ENCODE peak calls at places on chromosomes 3 and 15, in four cellular contexts. Y, H, Z and T are unnamed samples.

GRCh38 chr3:10975695-10976234 is 16.8 kb upstream of the SLC6A1 start:
- DNase-seq in Y (no peak), H (no peak), Z (no peak), T (no peak)

GRCh38 chr15:92051726-92052125 is 198.2 kb downstream of the SLCO3A1 start:
- DNase-seq in Z (no peak), Y (no peak), H (no peak), T (no peak)

GRCh38 chr15:57306944-57307411 is 69.3 kb upstream of the CGNL1 start:
- DNase-seq in Y (no peak), H (no peak), Z (no peak), T (no peak)

GRCh38 chr3:72836409-72836808 is 11.8 kb downstream of the SHQ1 start:
- DNase-seq in H (no peak), Y (no peak), Z (no peak), T (no peak)

GRCh38 chr3:117630885-117631284 is 921.3 kb downstream of the TUSC7 start:
- DNase-seq in Z (no peak), Y (no peak), H (no peak), T (no peak)

GRCh38 chr3:127929818-127930217 is 14.8 kb downstream of the KBTBD12 start:
- DNase-seq in H (no peak), Y (no peak), Z (no peak), T (no peak)

GRCh38 chr3:197692641-197693040 is 44.1 kb downstream of the RUBCN start:
- DNase-seq in Y (no peak), H (no peak), Z (no peak), T (no peak)

GRCh38 chr15:27872355-27872754 is 226.8 kb downstream of the OCA2 start:
- DNase-seq in Z (no peak), H (no peak), Y (no peak), T (no peak)

GRCh38 chr3:99768126-99768525 is 49.5 kb upstream of the CMSS1 start:
- DNase-seq in H (no peak), Y (no peak), Z (no peak), T (no peak)

GRCh38 chr15:69602921-69603320 is 150.3 kb downstream of the RPLP1 start:
- DNase-seq in H (no peak), Z (no peak), Y (no peak), T (no peak)

GRCh38 chr15:53978248-53978906 is at the start of gene UNC13C:
- DNase-seq in Z (peak; percentile 32), H (peak; percentile 64), Y (peak; percentile 8), T (no peak)

GRCh38 chr15:69896606-69897005 is 201.1 kb downstream of the TLE3 start:
- DNase-seq in Z (no peak), H (no peak), Y (no peak), T (no peak)

GRCh38 chr15:101608182-101608581 is 44.0 kb downstream of the TM2D3 start:
- DNase-seq in Y (no peak), H (no peak), Z (no peak), T (no peak)

GRCh38 chr15:68995754-68996141 is 18.7 kb upstream of the NOX5 start:
- DNase-seq in Y (no peak), H (no peak), Z (no peak), T (no peak)

GRCh38 chr3:39752019-39752637 is 57.3 kb upstream of the MYRIP start:
- DNase-seq in H (no peak), Y (no peak), Z (no peak), T (no peak)

GRCh38 chr15:67076147-67076843 is 10.9 kb downstream of the SMAD3 start:
- DNase-seq in Z (no peak), H (no peak), Y (no peak), T (no peak)

GRCh38 chr3:119304201-119304713 is 10.1 kb downstream of the ARHGAP31 start:
- DNase-seq in H (no peak), Z (no peak), Y (no peak), T (no peak)

GRCh38 chr3:9402410-9403228 is 5.2 kb downstream of the SETD5 start:
- DNase-seq in Z (peak; percentile 48), Y (peak; percentile 13), H (no peak), T (no peak)

GRCh38 chr3:16379838-16380237 is 114.8 kb downstream of the OXNAD1 start:
- DNase-seq in Z (no peak), H (no peak), Y (no peak), T (no peak)

GRCh38 chr3:191369081-191370010 is 39.0 kb upstream of the UTS2B start:
- DNase-seq in Z (no peak), H (no peak), Y (peak; percentile 10), T (no peak)

GRCh38 chr3:169661567-169662214 is 1.8 kb downstream of the MECOM start:
- DNase-seq in Z (peak; percentile 43), H (peak; percentile 76), Y (peak; percentile 54), T (no peak)

GRCh38 chr3:151410891-151411559 is 26.5 kb upstream of the P2RY12 start:
- DNase-seq in Y (no peak), H (no peak), Z (no peak), T (no peak)

GRCh38 chr15:74238984-74239645 is 3.0 kb downstream of the CCDC33 start:
- DNase-seq in Y (no peak), H (no peak), Z (no peak), T (no peak)

GRCh38 chr15:74240002-74240568 is 4.0 kb downstream of the CCDC33 start:
- DNase-seq in Y (peak; percentile 11), Z (peak; percentile 81), H (peak; percentile 90), T (no peak)

GRCh38 chr15:74243431-74243830 is 7.3 kb downstream of the CCDC33 start:
- DNase-seq in Y (no peak), Z (no peak), H (no peak), T (no peak)

GRCh38 chr15:74242296-74242929 is 6.3 kb downstream of the CCDC33 start:
- DNase-seq in Y (no peak), H (no peak), Z (peak; percentile 45), T (no peak)

GRCh38 chr15:74240897-74241614 is 4.9 kb downstream of the CCDC33 start:
- DNase-seq in Y (no peak), H (no peak), Z (no peak), T (no peak)
- H3K4me1 ChIP-seq in Y (peaks cover 7% of the 10 kb centered on the region), H (peaks cover 19% of the 10 kb centered on the region), Z (peaks cover 33% of the 10 kb centered on the region), T (peaks cover 6% of the 10 kb centered on the region)

DNA sequence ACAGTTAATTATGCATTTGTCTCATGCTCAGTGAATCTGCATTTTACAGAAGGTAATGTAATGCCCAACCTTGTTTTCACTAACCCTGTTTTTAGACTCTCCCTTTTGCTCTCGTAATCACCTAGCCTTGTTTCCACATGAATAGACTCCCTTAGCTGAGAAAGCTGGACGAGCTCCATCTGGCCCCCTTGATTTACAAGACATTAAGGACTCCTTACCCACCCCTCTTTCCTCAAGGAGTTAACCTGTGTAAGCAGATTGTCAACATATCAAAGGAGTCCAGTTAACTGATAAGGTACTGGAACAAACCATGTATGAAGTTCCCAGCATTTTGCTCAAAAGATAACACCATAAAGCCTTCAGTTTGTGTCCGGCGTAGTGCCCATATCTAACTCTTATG is 99.6 kb downstream of the VPS8 start:
- DNase-seq in H (no peak), Y (no peak), Z (no peak), T (no peak)
- H3K4me3 ChIP-seq in H (no peak overlapping the region), Y (no peak overlapping the region), Z (no peak overlapping the region), T (no peak overlapping the region)

GRCh38 chr15:64742921-64743320 is 32.5 kb downstream of the RBPMS2 start:
- DNase-seq in H (no peak), Y (no peak), Z (no peak), T (no peak)

GRCh38 chr15:64738231-64739095 is 36.9 kb downstream of the RBPMS2 start:
- DNase-seq in H (no peak), Z (no peak), Y (no peak), T (no peak)

GRCh38 chr15:64742385-64742784 is 33.0 kb downstream of the RBPMS2 start:
- DNase-seq in Z (no peak), Y (no peak), H (no peak), T (no peak)

GRCh38 chr15:64739216-64739976 is 36.0 kb downstream of the RBPMS2 start:
- DNase-seq in Z (no peak), Y (no peak), H (no peak), T (no peak)

DNA sequence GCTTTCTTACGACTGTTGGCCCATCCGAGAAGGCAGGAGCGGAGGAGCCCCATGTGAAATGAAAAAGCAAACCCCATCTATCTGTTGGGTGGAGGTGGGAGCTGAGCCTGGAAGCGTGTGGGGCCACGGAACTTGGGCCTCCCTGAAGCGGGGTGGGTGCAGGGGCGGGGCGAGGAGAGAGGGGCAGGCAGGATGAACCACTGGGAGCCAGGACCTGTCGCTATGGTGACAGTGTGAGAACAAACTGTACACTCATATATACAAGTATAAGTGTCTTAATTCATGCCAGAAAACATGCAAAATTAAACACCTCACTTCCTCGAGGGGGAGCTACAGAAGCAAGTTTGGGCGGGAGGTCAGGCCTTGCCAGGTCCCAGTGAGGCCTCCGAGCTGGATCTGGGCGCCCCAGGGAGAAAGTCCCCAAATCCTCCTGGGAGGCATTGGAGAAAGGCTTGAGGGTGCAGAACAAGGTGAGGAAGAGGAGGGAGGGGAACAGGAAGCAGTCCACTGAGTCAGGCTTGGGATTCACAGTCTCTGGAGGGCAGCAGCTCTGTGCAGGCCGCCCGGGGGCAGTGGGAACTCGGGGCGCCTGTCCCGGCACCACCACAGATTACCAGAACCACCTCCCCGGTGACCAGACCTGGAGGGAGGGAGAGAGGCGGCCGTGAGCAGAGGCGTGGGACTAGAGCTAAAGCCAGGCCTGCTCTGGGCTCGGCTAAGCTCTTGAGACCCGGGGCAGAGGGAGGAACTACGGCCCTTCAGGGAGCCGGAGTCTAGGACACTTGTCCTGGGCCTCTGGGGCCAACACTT is 34.8 kb downstream of the RBPMS2 start:
- DNase-seq in Y (peak; percentile 8), Z (peak; percentile 65), H (peak; percentile 78), T (no peak)
- H3K27ac ChIP-seq in Y (no peak overlapping the region), Z (peak overlapping the region; percentile 59), H (peak overlapping the region; percentile 71), T (no peak overlapping the region)

GRCh38 chr15:55230051-55230670 is 33.4 kb upstream of the RSL24D1 start:
- DNase-seq in H (no peak), Y (no peak), Z (no peak), T (no peak)

GRCh38 chr15:55234104-55234799 is 37.5 kb upstream of the RSL24D1 start:
- DNase-seq in H (no peak), Y (no peak), Z (no peak), T (no peak)

GRCh38 chr15:55231455-55231854 is 34.7 kb upstream of the RSL24D1 start:
- DNase-seq in Y (no peak), Z (no peak), H (no peak), T (no peak)

GRCh38 chr15:55234800-55235104 is 38.0 kb upstream of the RSL24D1 start:
- DNase-seq in H (no peak), Y (no peak), Z (no peak), T (no peak)

GRCh38 chr15:55230953-55231352 is 34.2 kb upstream of the RSL24D1 start:
- DNase-seq in Z (no peak), Y (no peak), H (no peak), T (no peak)
- H3K4me1 ChIP-seq in Z (peaks cover 11% of the 10 kb centered on the region), Y (no peaks in the 10 kb centered on the region), H (no peaks in the 10 kb centered on the region), T (no peaks in the 10 kb centered on the region)

DNA sequence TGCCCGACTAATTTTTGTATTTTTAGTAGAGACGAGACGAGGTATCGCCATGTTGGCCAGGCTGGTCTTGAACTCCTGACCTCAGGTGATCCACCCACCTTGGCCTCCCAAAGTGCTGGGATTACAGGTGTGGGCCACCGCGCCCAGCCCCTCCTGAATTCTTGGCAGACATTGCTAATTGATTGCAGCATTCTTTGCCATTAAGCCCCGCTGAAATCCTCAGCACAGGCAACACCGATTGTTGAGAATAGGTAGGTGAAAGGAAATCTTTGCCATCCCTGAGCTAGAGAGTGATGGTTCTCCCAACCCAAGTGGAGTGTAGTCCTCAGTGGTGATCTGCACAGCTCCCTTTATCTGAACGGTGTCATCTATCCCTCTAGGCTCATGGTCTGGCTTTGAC is 1.6 kb downstream of the MAN2A2 start:
- DNase-seq in Y (no peak), Z (no peak), H (no peak), T (no peak)
- H3K4me3 ChIP-seq in Y (no peak overlapping the region), Z (no peak overlapping the region), H (no peak overlapping the region), T (no peak overlapping the region)

GRCh38 chr3:184360834-184361531 is 422 bp downstream of the CLCN2 start:
- DNase-seq in Z (no peak), Y (no peak), H (no peak), T (no peak)
- H3K27ac ChIP-seq in Z (no peak overlapping the region), Y (no peak overlapping the region), H (peak overlapping the region; percentile 100), T (no peak overlapping the region)